ENCODE peak calls at places on chromosomes 13 and 19, in six cellular contexts. One of them, this sample, is unnamed.

GRCh38 chr13:110471833-110472162 is 89.7 kb downstream of the RAB20 start:
- DNase-seq in GM12892: peak; percentile 68
- DNase-seq in NCI-H1092: no peak
- DNase-seq in HTR-8/SVneo: no peak
- DNase-seq in SJSA1: peak; percentile 69
- DNase-seq in lung microvascular endothelial cell: peak; percentile 78
- DNase-seq in this sample: no peak

GRCh38 chr13:111503376-111503775 is 182.9 kb downstream of the TEX29 start:
- DNase-seq in lung microvascular endothelial cell: no peak
- DNase-seq in NCI-H1092: no peak
- DNase-seq in HTR-8/SVneo: no peak
- DNase-seq in GM12892: no peak
- DNase-seq in SJSA1: no peak
- DNase-seq in this sample: no peak

GRCh38 chr19:31969110-31969509 is 376.3 kb upstream of the ZNF507 start:
- DNase-seq in NCI-H1092: no peak
- DNase-seq in SJSA1: no peak
- DNase-seq in lung microvascular endothelial cell: no peak
- DNase-seq in HTR-8/SVneo: no peak
- DNase-seq in GM12892: no peak
- DNase-seq in this sample: no peak

GRCh38 chr13:97114696-97115095 is 107.4 kb upstream of the MBNL2 start:
- DNase-seq in SJSA1: no peak
- DNase-seq in GM12892: no peak
- DNase-seq in NCI-H1092: no peak
- DNase-seq in lung microvascular endothelial cell: no peak
- DNase-seq in HTR-8/SVneo: no peak
- DNase-seq in this sample: no peak

GRCh38 chr19:55082023-55082851 is 6.6 kb downstream of the EPS8L1 start:
- DNase-seq in lung microvascular endothelial cell: peak; percentile 80
- DNase-seq in NCI-H1092: no peak
- DNase-seq in HTR-8/SVneo: no peak
- DNase-seq in GM12892: no peak
- DNase-seq in SJSA1: peak; percentile 71
- DNase-seq in this sample: no peak

GRCh38 chr13:95698047-95698749 is 21.3 kb downstream of the DNAJC3 start:
- DNase-seq in NCI-H1092: no peak
- DNase-seq in SJSA1: no peak
- DNase-seq in HTR-8/SVneo: no peak
- DNase-seq in lung microvascular endothelial cell: no peak
- DNase-seq in GM12892: no peak
- DNase-seq in this sample: no peak

GRCh38 chr13:111852701-111853100 is 214.2 kb upstream of the SOX1 start:
- DNase-seq in SJSA1: no peak
- DNase-seq in lung microvascular endothelial cell: no peak
- DNase-seq in NCI-H1092: peak; percentile 87
- DNase-seq in HTR-8/SVneo: no peak
- DNase-seq in GM12892: no peak
- DNase-seq in this sample: peak; percentile 48

GRCh38 chr13:111956261-111957151 is 110.4 kb upstream of the SOX1 start:
- DNase-seq in GM12892: no peak
- DNase-seq in HTR-8/SVneo: no peak
- DNase-seq in NCI-H1092: no peak
- DNase-seq in lung microvascular endothelial cell: no peak
- DNase-seq in SJSA1: peak; percentile 47
- DNase-seq in this sample: no peak

GRCh38 chr19:45469132-45469834 is 1.5 kb downstream of the FOSB start:
- DNase-seq in NCI-H1092: peak; percentile 62
- DNase-seq in HTR-8/SVneo: peak; percentile 94
- DNase-seq in GM12892: peak; percentile 94
- DNase-seq in lung microvascular endothelial cell: peak; percentile 95
- DNase-seq in SJSA1: peak; percentile 94
- DNase-seq in this sample: peak; percentile 90

GRCh38 chr19:37872383-37872782 is 34.0 kb downstream of the WDR87 start:
- DNase-seq in HTR-8/SVneo: no peak
- DNase-seq in SJSA1: no peak
- DNase-seq in GM12892: no peak
- DNase-seq in lung microvascular endothelial cell: no peak
- DNase-seq in NCI-H1092: no peak
- DNase-seq in this sample: no peak

GRCh38 chr13:22235285-22235949 is 564.5 kb downstream of the FGF9 start:
- DNase-seq in SJSA1: no peak
- DNase-seq in HTR-8/SVneo: no peak
- DNase-seq in lung microvascular endothelial cell: no peak
- DNase-seq in NCI-H1092: no peak
- DNase-seq in GM12892: no peak
- DNase-seq in this sample: no peak

GRCh38 chr13:39956036-39956435 is 300.6 kb downstream of the COG6 start:
- DNase-seq in HTR-8/SVneo: no peak
- DNase-seq in NCI-H1092: no peak
- DNase-seq in GM12892: no peak
- DNase-seq in SJSA1: no peak
- DNase-seq in lung microvascular endothelial cell: no peak
- DNase-seq in this sample: no peak

GRCh38 chr13:68927387-68928026 is 1180.1 kb upstream of the ATXN8OS start:
- DNase-seq in HTR-8/SVneo: no peak
- DNase-seq in GM12892: no peak
- DNase-seq in NCI-H1092: peak; percentile 37
- DNase-seq in SJSA1: no peak
- DNase-seq in lung microvascular endothelial cell: no peak
- DNase-seq in this sample: peak; percentile 17

GRCh38 chr13:110423689-110424302 is 116.7 kb downstream of the COL4A2 start:
- DNase-seq in SJSA1: peak; percentile 48
- DNase-seq in HTR-8/SVneo: no peak
- DNase-seq in lung microvascular endothelial cell: no peak
- DNase-seq in NCI-H1092: no peak
- DNase-seq in GM12892: no peak
- DNase-seq in this sample: no peak

GRCh38 chr19:43575955-43576451 is 402 bp downstream of the PINLYP start:
- DNase-seq in HTR-8/SVneo: no peak
- DNase-seq in NCI-H1092: peak; percentile 19
- DNase-seq in SJSA1: no peak
- DNase-seq in lung microvascular endothelial cell: no peak
- DNase-seq in GM12892: no peak
- DNase-seq in this sample: peak; percentile 47

This sample was measured in NCI-H1436.